ENCODE peak calls at places on chromosomes 16 and 17, in nine cellular contexts. H, T, K, X, Y, Q, W, U and B are unnamed samples.

GRCh38 chr17:59827721-59828477 is 64.8 kb downstream of the TUBD1 start:
- DNase-seq in X (no peak), T (no peak), W (no peak), U (no peak), Q (no peak), H (no peak), K (no peak), Y (no peak), B (no peak)

GRCh38 chr17:50564916-50565315 is 4.4 kb downstream of the CACNA1G start:
- DNase-seq in K (peak), H (peak), X (peak), Q (peak), U (no peak), Y (no peak), W (peak), T (peak), B (no peak)

GRCh38 chr17:17445925-17446665 is 30.7 kb upstream of the MED9 start:
- DNase-seq in Y (no peak), Q (peak), W (peak), K (peak), X (peak), T (peak), U (peak), H (no peak), B (no peak)

GRCh38 chr17:60091908-60092331 is 13.2 kb upstream of the HEATR6 start:
- DNase-seq in T (peak), H (no peak), Y (no peak), W (no peak), Q (no peak), X (peak), K (no peak), U (no peak), B (no peak)

GRCh38 chr17:57927048-57927723 is 28.0 kb downstream of the CUEDC1 start:
- DNase-seq in Y (no peak), W (peak), Q (no peak), U (no peak), K (peak), T (peak), X (peak), H (no peak), B (no peak)

GRCh38 chr17:79537686-79538085 is 73.2 kb downstream of the RBFOX3 start:
- DNase-seq in X (no peak), W (no peak), H (no peak), Q (no peak), K (no peak), U (no peak), Y (no peak), T (no peak), B (no peak)

GRCh38 chr16:75446416-75446815 is 13.1 kb upstream of the CFDP1 start:
- DNase-seq in H (no peak), T (no peak), K (no peak), U (no peak), X (no peak), Q (no peak), W (no peak), Y (no peak), B (no peak)

GRCh38 chr16:8887438-8887765 is 5.3 kb downstream of the LITAFD start:
- DNase-seq in Q (no peak), H (no peak), T (no peak), K (no peak), U (no peak), Y (no peak), X (no peak), W (no peak), B (no peak)

GRCh38 chr16:80554037-80554436 is 13.2 kb downstream of the DYNLRB2 start:
- DNase-seq in W (no peak), Q (no peak), K (no peak), Y (no peak), X (no peak), H (no peak), T (no peak), U (no peak), B (no peak)

GRCh38 chr16:11262915-11263314 is 6.2 kb downstream of the TNP2 start:
- DNase-seq in H (no peak), W (no peak), Y (no peak), Q (no peak), T (no peak), X (no peak), U (no peak), K (peak), B (no peak)

GRCh38 chr16:20916927-20917326 is 16.4 kb downstream of the LYRM1 start:
- DNase-seq in H (no peak), T (no peak), W (no peak), X (no peak), Q (no peak), Y (no peak), K (no peak), U (no peak), B (no peak)

GRCh38 chr17:32525116-32525515 is 38.3 kb downstream of the CDK5R1 start:
- DNase-seq in K (no peak), U (no peak), H (no peak), T (peak), W (no peak), Y (no peak), Q (peak), X (peak), B (no peak)

GRCh38 chr16:76518791-76519190 is 241.6 kb downstream of the CNTNAP4 start:
- DNase-seq in Y (no peak), T (no peak), U (no peak), X (no peak), H (no peak), Q (no peak), W (no peak), K (no peak), B (no peak)

GRCh38 chr16:83200005-83200779 is 573.4 kb downstream of the CDH13 start:
- DNase-seq in Y (no peak), T (peak), W (no peak), K (no peak), X (peak), Q (no peak), H (no peak), U (no peak), B (no peak)

GRCh38 chr17:11641521-11642275 is 43.4 kb downstream of the DNAH9 start:
- DNase-seq in W (no peak), U (no peak), H (no peak), Y (no peak), Q (no peak), K (no peak), X (no peak), T (no peak), B (no peak)

GRCh38 chr17:41486809-41487530 is 2.7 kb downstream of the KRT36 start:
- DNase-seq in H (no peak), Y (peak), Q (no peak), X (no peak), W (peak), K (peak), U (no peak), T (no peak), B (peak)

GRCh38 chr17:64158411-64158810 is 28.5 kb upstream of the ERN1 start:
- DNase-seq in H (no peak), W (no peak), U (no peak), Q (no peak), X (no peak), Y (no peak), T (no peak), K (no peak), B (no peak)

GRCh38 chr16:361872-362701 is 8.3 kb downstream of the MRPL28 start:
- DNase-seq in Y (peak), K (peak), Q (peak), X (peak), U (peak), W (peak), T (peak), H (peak), B (peak)

GRCh38 chr16:86044241-86044671 is 145.3 kb downstream of the IRF8 start:
- DNase-seq in Q (peak), U (peak), W (no peak), K (no peak), X (peak), H (no peak), Y (peak), T (peak), B (no peak)

GRCh38 chr17:74644419-74644818 is 20.9 kb upstream of the CD300E start:
- DNase-seq in X (no peak), T (no peak), K (no peak), W (no peak), Y (no peak), Q (no peak), H (no peak), U (no peak), B (no peak)

GRCh38 chr17:21043296-21044232 is 753 bp upstream of the USP22 start:
- DNase-seq in X (peak), U (peak), Q (peak), K (peak), T (peak), Y (peak), H (peak), W (peak), B (peak)

GRCh38 chr16:9008335-9009260 is 44.9 kb upstream of the USP7 start:
- DNase-seq in U (peak), H (peak), T (peak), K (peak), X (peak), W (peak), Y (peak), Q (peak), B (peak)

GRCh38 chr17:81722184-81723120 is 10.4 kb downstream of the SLC25A10 start:
- DNase-seq in X (no peak), W (peak), U (no peak), H (no peak), T (peak), Q (no peak), Y (no peak), K (peak), B (no peak)

GRCh38 chr17:48045270-48046001 is 2.7 kb upstream of the NFE2L1 start:
- DNase-seq in K (peak), Y (no peak), H (no peak), W (peak), X (no peak), T (peak), U (no peak), Q (no peak), B (no peak)

GRCh38 chr16:66278604-66279262 is 87.8 kb upstream of the CDH5 start:
- DNase-seq in W (no peak), U (no peak), H (no peak), Q (no peak), T (no peak), X (no peak), K (no peak), Y (no peak), B (no peak)

GRCh38 chr16:69839240-69839688 is 77.1 kb downstream of the WWP2 start:
- DNase-seq in H (no peak), W (peak), Y (no peak), K (peak), X (no peak), T (no peak), U (no peak), Q (no peak), B (no peak)

GRCh38 chr17:32927724-32928526 is at the start of gene TMEM98:
- DNase-seq in Q (no peak), K (peak), U (no peak), X (peak), H (peak), T (peak), W (peak), Y (no peak), B (no peak)

DNA sequence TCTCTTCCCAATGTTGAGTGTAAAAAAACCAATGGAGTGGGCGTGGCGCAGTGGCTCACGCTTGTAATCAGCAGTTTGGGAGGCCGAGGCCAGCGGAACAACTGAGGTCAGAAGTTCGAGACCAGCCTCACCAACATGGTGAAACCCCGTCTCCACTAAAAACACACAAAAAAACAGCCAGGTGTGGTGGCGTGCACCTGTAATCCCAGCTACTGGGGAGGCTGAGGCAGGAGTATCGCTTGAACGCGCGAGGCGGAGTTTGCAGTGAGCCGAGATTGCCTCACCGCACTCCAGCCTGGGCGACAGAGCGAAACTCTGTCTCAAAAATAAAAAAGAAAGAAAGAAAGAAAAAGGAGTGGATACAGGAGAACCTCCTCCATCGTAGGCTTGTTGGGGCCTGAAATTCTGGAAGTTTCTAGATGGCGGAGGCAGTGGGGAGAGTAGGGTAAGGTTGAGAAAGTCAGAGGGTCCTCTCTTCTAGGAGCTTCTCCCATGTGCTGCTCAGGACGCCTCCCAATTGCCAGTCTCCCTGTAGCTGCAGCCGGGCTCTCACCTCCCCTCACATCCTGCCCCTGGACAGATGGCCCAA is 709 bp upstream of the ZNF764 start:
- DNase-seq in T (no peak), Q (no peak), X (no peak), W (no peak), U (no peak), Y (no peak), H (no peak), K (no peak), B (no peak)
- H3K4me3 ChIP-seq in T (peak), Q (no peak), X (peak), W (no peak), U (peak), Y (no peak), H (peak), K (peak), B (peak)

GRCh38 chr17:49051269-49051668 is 54.1 kb downstream of the IGF2BP1 start:
- DNase-seq in H (no peak), T (no peak), W (no peak), Q (no peak), Y (no peak), U (no peak), K (no peak), X (no peak), B (no peak)
- TF ChIP-seq CTCF in H (no peak), T (no peak), W (no peak), Q (no peak), Y (no peak), U (no peak), K (no peak), X (no peak), B (no peak)

GRCh38 chr17:46977348-46977747 is 1.7 kb downstream of the RPRML start:
- DNase-seq in W (peak), X (peak), Y (no peak), U (peak), T (peak), K (peak), Q (peak), H (no peak), B (no peak)
- H3K4me3 ChIP-seq in W (no peak), X (no peak), Y (no peak), U (no peak), T (no peak), K (no peak), Q (peak), H (no peak), B (no peak)

GRCh38 chr17:38883592-38884526 is 14.0 kb downstream of the LASP1 start:
- DNase-seq in Y (no peak), K (no peak), Q (no peak), X (no peak), H (no peak), T (peak), U (no peak), W (no peak), B (no peak)
- TF ChIP-seq CTCF in Y (no peak), K (no peak), Q (no peak), X (no peak), H (no peak), T (peak), U (peak), W (no peak), B (no peak)

GRCh38 chr17:43918026-43918389 is 10.7 kb upstream of the MPP2 start:
- DNase-seq in W (no peak), T (no peak), X (no peak), Y (no peak), K (no peak), Q (no peak), U (no peak), H (no peak), B (no peak)
- H3K4me3 ChIP-seq in W (no peak), T (no peak), X (no peak), Y (peak), K (no peak), Q (no peak), U (no peak), H (no peak), B (peak)